ENCODE peak calls at places on chromosomes 7 and 10, in five cellular contexts. One of them, this sample, is unnamed.

GRCh38 chr7:156892086-156892800 is 740 bp downstream of the LMBR1 start:
- DNase-seq in Peyer's patch: peak; percentile 76
- DNase-seq in heart right ventricle: peak; percentile 52
- DNase-seq in left ventricle myocardium inferior: peak; percentile 51
- DNase-seq in astrocyte: no peak
- DNase-seq in this sample: peak; percentile 77

GRCh38 chr7:9681284-9681683 is 1247.9 kb downstream of the NXPH1 start:
- DNase-seq in Peyer's patch: no peak
- DNase-seq in astrocyte: no peak
- DNase-seq in heart right ventricle: no peak
- DNase-seq in left ventricle myocardium inferior: no peak
- DNase-seq in this sample: no peak

GRCh38 chr7:152336754-152337368 is 98.9 kb downstream of the KMT2C start:
- DNase-seq in heart right ventricle: peak; percentile 14
- DNase-seq in astrocyte: peak; percentile 24
- DNase-seq in left ventricle myocardium inferior: no peak
- DNase-seq in Peyer's patch: peak; percentile 53
- DNase-seq in this sample: peak; percentile 42

GRCh38 chr10:51074238-51075028 is at the start of gene PRKG1:
- DNase-seq in heart right ventricle: peak; percentile 70
- DNase-seq in Peyer's patch: peak; percentile 77
- DNase-seq in left ventricle myocardium inferior: peak; percentile 80
- DNase-seq in astrocyte: peak; percentile 50
- DNase-seq in this sample: no peak

GRCh38 chr10:128087884-128088695 is 38.1 kb downstream of the MKI67 start:
- DNase-seq in astrocyte: no peak
- DNase-seq in left ventricle myocardium inferior: no peak
- DNase-seq in Peyer's patch: no peak
- DNase-seq in heart right ventricle: no peak
- DNase-seq in this sample: no peak

GRCh38 chr7:4809691-4810090 is 34.3 kb downstream of the AP5Z1 start:
- DNase-seq in left ventricle myocardium inferior: no peak
- DNase-seq in astrocyte: no peak
- DNase-seq in heart right ventricle: no peak
- DNase-seq in Peyer's patch: no peak
- DNase-seq in this sample: no peak

GRCh38 chr7:37726022-37726421 is 42.5 kb downstream of the GPR141 start:
- DNase-seq in Peyer's patch: no peak
- DNase-seq in astrocyte: no peak
- DNase-seq in heart right ventricle: no peak
- DNase-seq in left ventricle myocardium inferior: no peak
- DNase-seq in this sample: no peak

GRCh38 chr7:95104739-95105138 is 197.3 kb downstream of the PPP1R9A start:
- DNase-seq in heart right ventricle: no peak
- DNase-seq in left ventricle myocardium inferior: no peak
- DNase-seq in astrocyte: peak; percentile 38
- DNase-seq in Peyer's patch: no peak
- DNase-seq in this sample: no peak

GRCh38 chr10:60186315-60187071 is 203.2 kb downstream of the ANK3 start:
- DNase-seq in Peyer's patch: no peak
- DNase-seq in heart right ventricle: peak; percentile 60
- DNase-seq in left ventricle myocardium inferior: peak; percentile 55
- DNase-seq in astrocyte: no peak
- DNase-seq in this sample: no peak

GRCh38 chr7:31067491-31067890 is 15.4 kb downstream of the ADCYAP1R1 start:
- DNase-seq in left ventricle myocardium inferior: no peak
- DNase-seq in heart right ventricle: no peak
- DNase-seq in astrocyte: no peak
- DNase-seq in Peyer's patch: no peak
- DNase-seq in this sample: no peak

GRCh38 chr7:26653430-26653911 is 210.9 kb downstream of the SKAP2 start:
- DNase-seq in left ventricle myocardium inferior: no peak
- DNase-seq in heart right ventricle: peak; percentile 19
- DNase-seq in Peyer's patch: peak; percentile 63
- DNase-seq in astrocyte: no peak
- DNase-seq in this sample: no peak

GRCh38 chr10:29554660-29555059 is 80.1 kb downstream of the SVIL start:
- DNase-seq in heart right ventricle: no peak
- DNase-seq in left ventricle myocardium inferior: no peak
- DNase-seq in astrocyte: peak; percentile 75
- DNase-seq in Peyer's patch: no peak
- DNase-seq in this sample: no peak

GRCh38 chr7:1168422-1168821 is 8.4 kb upstream of the ZFAND2A start:
- DNase-seq in Peyer's patch: no peak
- DNase-seq in heart right ventricle: no peak
- DNase-seq in astrocyte: no peak
- DNase-seq in left ventricle myocardium inferior: no peak
- DNase-seq in this sample: no peak

GRCh38 chr7:50304911-50305621 is 550 bp downstream of the IKZF1 start:
- DNase-seq in Peyer's patch: peak; percentile 89
- DNase-seq in left ventricle myocardium inferior: no peak
- DNase-seq in astrocyte: no peak
- DNase-seq in heart right ventricle: no peak
- DNase-seq in this sample: no peak

GRCh38 chr7:157372300-157373232 is 35.8 kb downstream of the DNAJB6 start:
- DNase-seq in left ventricle myocardium inferior: no peak
- DNase-seq in Peyer's patch: peak; percentile 43
- DNase-seq in astrocyte: no peak
- DNase-seq in heart right ventricle: no peak
- DNase-seq in this sample: no peak

GRCh38 chr7:55275291-55276200 is 89.6 kb upstream of the LANCL2 start:
- DNase-seq in heart right ventricle: no peak
- DNase-seq in Peyer's patch: no peak
- DNase-seq in astrocyte: no peak
- DNase-seq in left ventricle myocardium inferior: no peak
- DNase-seq in this sample: no peak
- H3K27me3 ChIP-seq in heart right ventricle: no peaks in the 10 kb centered on the region
- H3K27me3 ChIP-seq in Peyer's patch: no peaks in the 10 kb centered on the region
- H3K27me3 ChIP-seq in astrocyte: peaks cover 12% of the 10 kb centered on the region
- H3K27me3 ChIP-seq in left ventricle myocardium inferior: peaks cover 21% of the 10 kb centered on the region
- H3K27me3 ChIP-seq in this sample: no peaks in the 10 kb centered on the region

DNA sequence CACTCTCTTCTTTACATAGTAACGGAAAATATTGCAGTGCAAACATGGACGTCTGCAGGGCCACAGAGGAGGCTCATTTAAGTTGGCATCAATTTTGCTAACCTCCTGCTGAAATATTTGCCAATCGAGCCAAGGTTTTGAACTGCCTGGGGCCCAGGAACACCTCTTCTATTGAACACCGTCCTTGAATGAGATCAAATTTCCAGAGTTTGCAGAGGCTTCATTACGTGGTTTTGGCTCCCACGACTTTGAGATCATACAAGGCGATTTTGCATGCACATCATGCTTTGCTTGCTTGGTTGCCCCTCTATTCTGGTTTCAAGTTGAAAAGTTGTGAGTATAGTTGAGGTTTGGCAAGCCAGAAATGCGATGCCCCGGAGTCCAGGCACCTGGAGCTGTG is 404.9 kb upstream of the PODXL start:
- DNase-seq in Peyer's patch: no peak
- DNase-seq in heart right ventricle: no peak
- DNase-seq in left ventricle myocardium inferior: no peak
- DNase-seq in astrocyte: no peak
- DNase-seq in this sample: no peak
- H3K27me3 ChIP-seq in Peyer's patch: no peaks in the 10 kb centered on the region
- H3K27me3 ChIP-seq in heart right ventricle: peaks cover 8% of the 10 kb centered on the region
- H3K27me3 ChIP-seq in left ventricle myocardium inferior: peaks cover 27% of the 10 kb centered on the region
- H3K27me3 ChIP-seq in astrocyte: peaks cover 5% of the 10 kb centered on the region
- H3K27me3 ChIP-seq in this sample: no peaks in the 10 kb centered on the region

GRCh38 chr10:75623310-75623940 is 192.0 kb downstream of the LRMDA start:
- DNase-seq in heart right ventricle: no peak
- DNase-seq in Peyer's patch: no peak
- DNase-seq in astrocyte: no peak
- DNase-seq in left ventricle myocardium inferior: no peak
- DNase-seq in this sample: no peak

GRCh38 chr10:75622503-75622902 is 191.1 kb downstream of the LRMDA start:
- DNase-seq in heart right ventricle: no peak
- DNase-seq in astrocyte: no peak
- DNase-seq in left ventricle myocardium inferior: no peak
- DNase-seq in Peyer's patch: no peak
- DNase-seq in this sample: no peak

GRCh38 chr10:75619636-75620035 is 188.2 kb downstream of the LRMDA start:
- DNase-seq in heart right ventricle: no peak
- DNase-seq in left ventricle myocardium inferior: no peak
- DNase-seq in Peyer's patch: no peak
- DNase-seq in astrocyte: no peak
- DNase-seq in this sample: no peak

DNA sequence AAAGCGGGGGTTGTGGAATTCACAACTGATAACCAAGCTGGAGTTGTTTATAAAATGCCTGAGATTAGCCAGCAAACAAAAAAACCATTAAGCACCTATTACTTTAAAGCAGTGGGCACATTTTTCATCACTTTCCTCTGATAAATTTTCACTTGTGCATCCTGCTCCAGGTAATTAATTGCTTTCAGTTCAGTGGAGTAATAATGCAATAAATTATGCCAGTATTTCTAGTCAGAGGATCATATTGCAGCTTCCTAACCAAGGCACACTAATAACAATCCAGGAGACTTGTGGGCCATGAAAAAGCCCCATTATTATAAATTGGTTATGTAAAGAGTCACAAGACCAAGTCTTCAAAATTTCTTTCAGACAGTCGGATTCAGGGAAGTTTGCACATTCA is 193.2 kb downstream of the LRMDA start:
- DNase-seq in left ventricle myocardium inferior: no peak
- DNase-seq in astrocyte: no peak
- DNase-seq in Peyer's patch: no peak
- DNase-seq in heart right ventricle: no peak
- DNase-seq in this sample: no peak
- H3K27me3 ChIP-seq in left ventricle myocardium inferior: no peaks in the 10 kb centered on the region
- H3K27me3 ChIP-seq in astrocyte: peaks cover 22% of the 10 kb centered on the region
- H3K27me3 ChIP-seq in Peyer's patch: no peaks in the 10 kb centered on the region
- H3K27me3 ChIP-seq in heart right ventricle: no peaks in the 10 kb centered on the region
- H3K27me3 ChIP-seq in this sample: no peaks in the 10 kb centered on the region

DNA sequence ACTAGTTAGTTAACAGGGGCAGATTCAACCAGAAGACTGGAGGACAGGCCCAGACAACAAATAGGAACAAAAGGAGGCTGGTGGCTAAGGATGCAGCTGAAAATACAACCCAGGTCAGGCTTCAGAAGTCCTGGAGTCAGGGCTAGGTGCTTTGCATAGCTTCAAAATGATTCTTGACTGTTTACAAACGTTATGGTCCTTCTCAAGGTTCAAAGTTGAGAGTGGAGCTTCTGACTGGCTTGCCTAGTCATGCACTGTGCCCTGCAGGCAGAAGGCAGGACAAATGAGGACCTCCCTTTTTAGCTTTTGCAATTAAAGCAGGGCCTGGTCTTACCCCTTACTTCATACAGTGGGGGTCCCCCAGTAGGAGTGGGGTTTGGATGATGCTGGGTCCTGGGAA is 4.4 kb upstream of the CDH23 start:
- DNase-seq in left ventricle myocardium inferior: no peak
- DNase-seq in Peyer's patch: no peak
- DNase-seq in astrocyte: no peak
- DNase-seq in heart right ventricle: no peak
- DNase-seq in this sample: peak; percentile 1
- H3K27me3 ChIP-seq in left ventricle myocardium inferior: peaks cover 59% of the 10 kb centered on the region
- H3K27me3 ChIP-seq in Peyer's patch: no peaks in the 10 kb centered on the region
- H3K27me3 ChIP-seq in astrocyte: peaks cover 54% of the 10 kb centered on the region
- H3K27me3 ChIP-seq in heart right ventricle: peaks cover 23% of the 10 kb centered on the region
- H3K27me3 ChIP-seq in this sample: no peaks in the 10 kb centered on the region

GRCh38 chr7:107046511-107047259 is 2.2 kb downstream of the PRKAR2B start:
- DNase-seq in heart right ventricle: no peak
- DNase-seq in astrocyte: no peak
- DNase-seq in Peyer's patch: no peak
- DNase-seq in left ventricle myocardium inferior: no peak
- DNase-seq in this sample: no peak

GRCh38 chr7:107044347-107045194 is at the start of gene PRKAR2B:
- DNase-seq in left ventricle myocardium inferior: peak; percentile 80
- DNase-seq in heart right ventricle: peak; percentile 76
- DNase-seq in astrocyte: peak; percentile 47
- DNase-seq in Peyer's patch: peak; percentile 83
- DNase-seq in this sample: peak; percentile 81

GRCh38 chr7:107045195-107045960 is 873 bp downstream of the PRKAR2B start:
- DNase-seq in heart right ventricle: no peak
- DNase-seq in Peyer's patch: no peak
- DNase-seq in left ventricle myocardium inferior: no peak
- DNase-seq in astrocyte: no peak
- DNase-seq in this sample: no peak

GRCh38 chr7:107045980-107046379 is 1.5 kb downstream of the PRKAR2B start:
- DNase-seq in Peyer's patch: no peak
- DNase-seq in heart right ventricle: no peak
- DNase-seq in astrocyte: peak; percentile 44
- DNase-seq in left ventricle myocardium inferior: no peak
- DNase-seq in this sample: no peak

GRCh38 chr7:107043916-107044346 is 574 bp upstream of the PRKAR2B start:
- DNase-seq in heart right ventricle: no peak
- DNase-seq in Peyer's patch: no peak
- DNase-seq in astrocyte: peak; percentile 3
- DNase-seq in left ventricle myocardium inferior: no peak
- DNase-seq in this sample: no peak
- H3K27me3 ChIP-seq in heart right ventricle: no peaks in the 10 kb centered on the region
- H3K27me3 ChIP-seq in Peyer's patch: no peaks in the 10 kb centered on the region
- H3K27me3 ChIP-seq in astrocyte: no peaks in the 10 kb centered on the region
- H3K27me3 ChIP-seq in left ventricle myocardium inferior: no peaks in the 10 kb centered on the region
- H3K27me3 ChIP-seq in this sample: peaks cover 4% of the 10 kb centered on the region

DNA sequence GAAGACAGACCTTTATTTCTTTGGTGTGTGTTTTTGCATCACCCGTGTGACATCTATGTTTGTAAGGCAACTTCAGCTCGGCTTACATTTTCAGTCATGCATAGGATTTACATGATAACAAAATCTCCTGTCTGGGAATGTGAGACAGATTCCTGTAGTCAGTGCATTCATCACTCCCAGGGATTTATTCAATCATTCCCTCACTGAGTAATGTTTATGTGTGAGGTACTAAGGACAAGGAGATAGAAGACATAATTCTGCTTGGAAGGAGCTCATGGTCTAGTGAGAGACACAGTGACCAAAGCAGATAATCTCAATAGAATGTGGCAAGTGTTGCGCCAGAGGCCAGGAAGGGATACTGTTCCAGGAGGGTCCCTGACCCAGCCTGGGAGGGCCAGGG is 35.2 kb upstream of the BMPER start:
- DNase-seq in astrocyte: peak; percentile 45
- DNase-seq in left ventricle myocardium inferior: no peak
- DNase-seq in Peyer's patch: no peak
- DNase-seq in heart right ventricle: no peak
- DNase-seq in this sample: no peak
- H3K27me3 ChIP-seq in astrocyte: no peaks in the 10 kb centered on the region
- H3K27me3 ChIP-seq in left ventricle myocardium inferior: peaks cover 11% of the 10 kb centered on the region
- H3K27me3 ChIP-seq in Peyer's patch: no peaks in the 10 kb centered on the region
- H3K27me3 ChIP-seq in heart right ventricle: no peaks in the 10 kb centered on the region
- H3K27me3 ChIP-seq in this sample: no peaks in the 10 kb centered on the region

This sample was measured in naive thymus-derived CD4-positive, alpha-beta T cell.